ENCODE peak calls at places on chromosomes 7 and 10, in ten cellular contexts. One of them, this sample, is unnamed.

GRCh38 chr10:113477451-113477850 is 75.4 kb upstream of the HABP2 start:
- DNase-seq in thoracic aorta: no peak
- DNase-seq in transverse colon: no peak
- DNase-seq in SK-N-MC: no peak
- DNase-seq in H7: no peak
- DNase-seq in fibroblast of lung: no peak
- DNase-seq in CD8-positive, alpha-beta memory T cell: no peak
- DNase-seq in astrocyte of the cerebellum: no peak
- DNase-seq in mammary epithelial cell: no peak
- DNase-seq in astrocyte of the spinal cord: no peak
- DNase-seq in this sample: no peak

GRCh38 chr7:1705339-1705738 is 35.3 kb downstream of the ELFN1 start:
- DNase-seq in thoracic aorta: no peak
- DNase-seq in transverse colon: no peak
- DNase-seq in SK-N-MC: no peak
- DNase-seq in H7: peak; percentile 68
- DNase-seq in fibroblast of lung: no peak
- DNase-seq in CD8-positive, alpha-beta memory T cell: no peak
- DNase-seq in astrocyte of the cerebellum: no peak
- DNase-seq in mammary epithelial cell: no peak
- DNase-seq in astrocyte of the spinal cord: no peak
- DNase-seq in this sample: no peak

GRCh38 chr10:101218423-101219136 is 10.7 kb downstream of the LBX1 start:
- DNase-seq in thoracic aorta: no peak
- DNase-seq in transverse colon: no peak
- DNase-seq in SK-N-MC: no peak
- DNase-seq in H7: peak; percentile 51
- DNase-seq in fibroblast of lung: no peak
- DNase-seq in CD8-positive, alpha-beta memory T cell: no peak
- DNase-seq in astrocyte of the cerebellum: no peak
- DNase-seq in mammary epithelial cell: no peak
- DNase-seq in astrocyte of the spinal cord: no peak
- DNase-seq in this sample: no peak

GRCh38 chr10:75229961-75230360 is 5.8 kb downstream of the COMTD1 start:
- DNase-seq in thoracic aorta: no peak
- DNase-seq in transverse colon: no peak
- DNase-seq in SK-N-MC: no peak
- DNase-seq in H7: no peak
- DNase-seq in fibroblast of lung: peak; percentile 55
- DNase-seq in CD8-positive, alpha-beta memory T cell: no peak
- DNase-seq in astrocyte of the cerebellum: no peak
- DNase-seq in mammary epithelial cell: no peak
- DNase-seq in astrocyte of the spinal cord: peak; percentile 54
- DNase-seq in this sample: no peak

GRCh38 chr10:132630666-132631347 is 93.2 kb downstream of the INPP5A start:
- DNase-seq in thoracic aorta: peak; percentile 55
- DNase-seq in transverse colon: peak; percentile 49
- DNase-seq in SK-N-MC: no peak
- DNase-seq in H7: no peak
- DNase-seq in fibroblast of lung: no peak
- DNase-seq in CD8-positive, alpha-beta memory T cell: no peak
- DNase-seq in astrocyte of the cerebellum: no peak
- DNase-seq in mammary epithelial cell: no peak
- DNase-seq in astrocyte of the spinal cord: no peak
- DNase-seq in this sample: no peak

GRCh38 chr7:99504281-99504602 is 220 bp upstream of the ZKSCAN5 start:
- DNase-seq in thoracic aorta: peak; percentile 95
- DNase-seq in transverse colon: no peak
- DNase-seq in SK-N-MC: peak; percentile 83
- DNase-seq in H7: peak; percentile 98
- DNase-seq in fibroblast of lung: peak; percentile 96
- DNase-seq in CD8-positive, alpha-beta memory T cell: no peak
- DNase-seq in astrocyte of the cerebellum: peak; percentile 93
- DNase-seq in mammary epithelial cell: no peak
- DNase-seq in astrocyte of the spinal cord: no peak
- DNase-seq in this sample: peak; percentile 98

GRCh38 chr7:25887795-25888559 is 264.0 kb upstream of the NFE2L3 start:
- DNase-seq in thoracic aorta: no peak
- DNase-seq in transverse colon: no peak
- DNase-seq in SK-N-MC: no peak
- DNase-seq in H7: no peak
- DNase-seq in fibroblast of lung: no peak
- DNase-seq in CD8-positive, alpha-beta memory T cell: no peak
- DNase-seq in astrocyte of the cerebellum: no peak
- DNase-seq in mammary epithelial cell: no peak
- DNase-seq in astrocyte of the spinal cord: no peak
- DNase-seq in this sample: no peak

GRCh38 chr10:110919971-110920881 is 822 bp downstream of the SHOC2 start:
- DNase-seq in thoracic aorta: no peak
- DNase-seq in transverse colon: peak; percentile 34
- DNase-seq in SK-N-MC: no peak
- DNase-seq in H7: peak; percentile 61
- DNase-seq in fibroblast of lung: peak; percentile 34
- DNase-seq in CD8-positive, alpha-beta memory T cell: peak; percentile 2
- DNase-seq in astrocyte of the cerebellum: no peak
- DNase-seq in mammary epithelial cell: peak; percentile 61
- DNase-seq in astrocyte of the spinal cord: peak; percentile 42
- DNase-seq in this sample: peak; percentile 52

GRCh38 chr7:152313879-152314604 is 121.8 kb downstream of the KMT2C start:
- DNase-seq in thoracic aorta: no peak
- DNase-seq in transverse colon: no peak
- DNase-seq in SK-N-MC: peak; percentile 97
- DNase-seq in H7: no peak
- DNase-seq in fibroblast of lung: peak; percentile 94
- DNase-seq in CD8-positive, alpha-beta memory T cell: peak; percentile 39
- DNase-seq in astrocyte of the cerebellum: peak; percentile 82
- DNase-seq in mammary epithelial cell: peak; percentile 81
- DNase-seq in astrocyte of the spinal cord: peak; percentile 85
- DNase-seq in this sample: peak; percentile 56

GRCh38 chr10:21626457-21627161 is 92.6 kb downstream of the MLLT10 start:
- DNase-seq in thoracic aorta: no peak
- DNase-seq in transverse colon: no peak
- DNase-seq in SK-N-MC: no peak
- DNase-seq in H7: no peak
- DNase-seq in fibroblast of lung: peak; percentile 68
- DNase-seq in CD8-positive, alpha-beta memory T cell: no peak
- DNase-seq in astrocyte of the cerebellum: peak; percentile 13
- DNase-seq in mammary epithelial cell: peak; percentile 67
- DNase-seq in astrocyte of the spinal cord: peak; percentile 45
- DNase-seq in this sample: no peak

GRCh38 chr7:20220824-20221547 is 3.8 kb upstream of the MACC1 start:
- DNase-seq in thoracic aorta: no peak
- DNase-seq in transverse colon: peak; percentile 24
- DNase-seq in SK-N-MC: no peak
- DNase-seq in H7: no peak
- DNase-seq in fibroblast of lung: peak; percentile 98
- DNase-seq in CD8-positive, alpha-beta memory T cell: no peak
- DNase-seq in astrocyte of the cerebellum: peak; percentile 97
- DNase-seq in mammary epithelial cell: peak; percentile 87
- DNase-seq in astrocyte of the spinal cord: peak; percentile 93
- DNase-seq in this sample: peak; percentile 18

GRCh38 chr10:72186213-72186612 is 29.6 kb upstream of the ANAPC16 start:
- DNase-seq in thoracic aorta: no peak
- DNase-seq in transverse colon: no peak
- DNase-seq in SK-N-MC: no peak
- DNase-seq in H7: no peak
- DNase-seq in fibroblast of lung: peak; percentile 25
- DNase-seq in CD8-positive, alpha-beta memory T cell: no peak
- DNase-seq in astrocyte of the cerebellum: no peak
- DNase-seq in mammary epithelial cell: peak; percentile 41
- DNase-seq in astrocyte of the spinal cord: no peak
- DNase-seq in this sample: no peak

GRCh38 chr10:72184156-72184555 is 31.7 kb upstream of the ANAPC16 start:
- DNase-seq in thoracic aorta: no peak
- DNase-seq in transverse colon: no peak
- DNase-seq in SK-N-MC: no peak
- DNase-seq in H7: no peak
- DNase-seq in fibroblast of lung: no peak
- DNase-seq in CD8-positive, alpha-beta memory T cell: no peak
- DNase-seq in astrocyte of the cerebellum: no peak
- DNase-seq in mammary epithelial cell: no peak
- DNase-seq in astrocyte of the spinal cord: no peak
- DNase-seq in this sample: no peak

DNA sequence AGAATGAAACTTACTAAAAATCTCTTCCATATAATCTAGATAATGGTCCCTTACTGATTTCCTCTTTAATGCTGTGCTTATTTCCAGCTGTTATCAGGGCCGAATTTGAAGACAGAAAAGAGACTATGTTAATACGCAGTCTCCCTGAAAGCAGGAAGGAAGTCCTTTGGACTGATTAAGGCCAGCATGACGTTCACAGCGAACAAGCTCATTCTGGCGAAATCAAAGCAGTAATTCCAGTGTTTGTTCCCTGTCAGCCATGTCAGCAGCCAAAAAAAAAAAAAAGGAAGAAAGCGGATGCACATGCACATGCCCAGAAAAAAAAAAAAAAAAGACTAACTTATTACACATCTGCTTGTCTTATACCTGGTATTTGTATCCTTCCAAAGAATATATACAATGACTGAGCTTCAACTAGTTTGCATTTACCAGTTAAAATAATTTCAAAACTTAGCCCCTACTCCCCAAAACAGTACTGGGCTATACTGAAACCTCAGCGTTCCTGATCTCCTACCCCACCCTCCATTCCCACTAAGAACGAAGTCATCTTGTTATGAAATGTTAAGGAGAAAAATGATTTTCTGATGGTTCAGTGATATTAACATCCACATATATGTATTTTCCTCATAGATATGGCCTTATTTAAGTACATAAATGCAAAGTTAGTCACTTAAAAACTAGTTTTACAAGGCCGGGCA is 29.0 kb upstream of the ANAPC16 start:
- DNase-seq in thoracic aorta: no peak
- DNase-seq in transverse colon: peak; percentile 15
- DNase-seq in SK-N-MC: no peak
- DNase-seq in H7: no peak
- DNase-seq in fibroblast of lung: peak; percentile 7
- DNase-seq in CD8-positive, alpha-beta memory T cell: no peak
- DNase-seq in astrocyte of the cerebellum: no peak
- DNase-seq in mammary epithelial cell: peak; percentile 49
- DNase-seq in astrocyte of the spinal cord: no peak
- DNase-seq in this sample: no peak
- H3K4me3 ChIP-seq in thoracic aorta: peak overlapping the region; percentile 9
- H3K4me3 ChIP-seq in transverse colon: no peak overlapping the region
- H3K4me3 ChIP-seq in SK-N-MC: peak overlapping the region; percentile 26
- H3K4me3 ChIP-seq in H7: no peak overlapping the region
- H3K4me3 ChIP-seq in fibroblast of lung: no peak overlapping the region
- H3K4me3 ChIP-seq in CD8-positive, alpha-beta memory T cell: no peak overlapping the region
- H3K4me3 ChIP-seq in astrocyte of the cerebellum: no peak overlapping the region
- H3K4me3 ChIP-seq in mammary epithelial cell: no peak overlapping the region
- H3K4me3 ChIP-seq in astrocyte of the spinal cord: no peak overlapping the region
- H3K4me3 ChIP-seq in this sample: no peak overlapping the region

GRCh38 chr7:133081119-133081604 is 728 bp downstream of the CHCHD3 start:
- DNase-seq in thoracic aorta: no peak
- DNase-seq in transverse colon: peak; percentile 19
- DNase-seq in SK-N-MC: no peak
- DNase-seq in H7: peak; percentile 25
- DNase-seq in fibroblast of lung: no peak
- DNase-seq in CD8-positive, alpha-beta memory T cell: no peak
- DNase-seq in astrocyte of the cerebellum: no peak
- DNase-seq in mammary epithelial cell: peak; percentile 26
- DNase-seq in astrocyte of the spinal cord: no peak
- DNase-seq in this sample: peak; percentile 17

GRCh38 chr7:133081605-133082389 is at the start of gene CHCHD3:
- DNase-seq in thoracic aorta: peak; percentile 94
- DNase-seq in transverse colon: peak; percentile 98
- DNase-seq in SK-N-MC: peak; percentile 88
- DNase-seq in H7: peak; percentile 91
- DNase-seq in fibroblast of lung: peak; percentile 98
- DNase-seq in CD8-positive, alpha-beta memory T cell: peak; percentile 95
- DNase-seq in astrocyte of the cerebellum: peak; percentile 96
- DNase-seq in mammary epithelial cell: peak; percentile 98
- DNase-seq in astrocyte of the spinal cord: peak; percentile 98
- DNase-seq in this sample: peak; percentile 99

GRCh38 chr7:133079296-133079695 is 2.6 kb downstream of the CHCHD3 start:
- DNase-seq in thoracic aorta: no peak
- DNase-seq in transverse colon: no peak
- DNase-seq in SK-N-MC: no peak
- DNase-seq in H7: peak; percentile 26
- DNase-seq in fibroblast of lung: no peak
- DNase-seq in CD8-positive, alpha-beta memory T cell: no peak
- DNase-seq in astrocyte of the cerebellum: no peak
- DNase-seq in mammary epithelial cell: no peak
- DNase-seq in astrocyte of the spinal cord: no peak
- DNase-seq in this sample: no peak

GRCh38 chr7:133077394-133077793 is 4.5 kb downstream of the CHCHD3 start:
- DNase-seq in thoracic aorta: no peak
- DNase-seq in transverse colon: no peak
- DNase-seq in SK-N-MC: no peak
- DNase-seq in H7: no peak
- DNase-seq in fibroblast of lung: no peak
- DNase-seq in CD8-positive, alpha-beta memory T cell: no peak
- DNase-seq in astrocyte of the cerebellum: no peak
- DNase-seq in mammary epithelial cell: no peak
- DNase-seq in astrocyte of the spinal cord: no peak
- DNase-seq in this sample: no peak

GRCh38 chr7:133082390-133082766 is 488 bp upstream of the CHCHD3 start:
- DNase-seq in thoracic aorta: no peak
- DNase-seq in transverse colon: no peak
- DNase-seq in SK-N-MC: no peak
- DNase-seq in H7: no peak
- DNase-seq in fibroblast of lung: no peak
- DNase-seq in CD8-positive, alpha-beta memory T cell: no peak
- DNase-seq in astrocyte of the cerebellum: no peak
- DNase-seq in mammary epithelial cell: no peak
- DNase-seq in astrocyte of the spinal cord: no peak
- DNase-seq in this sample: no peak
- H3K4me3 ChIP-seq in thoracic aorta: peak overlapping the region; percentile 98
- H3K4me3 ChIP-seq in transverse colon: no peak overlapping the region
- H3K4me3 ChIP-seq in SK-N-MC: peak overlapping the region; percentile 94
- H3K4me3 ChIP-seq in H7: no peak overlapping the region
- H3K4me3 ChIP-seq in fibroblast of lung: peak overlapping the region; percentile 20
- H3K4me3 ChIP-seq in CD8-positive, alpha-beta memory T cell: peak overlapping the region; percentile 1
- H3K4me3 ChIP-seq in astrocyte of the cerebellum: no peak overlapping the region
- H3K4me3 ChIP-seq in mammary epithelial cell: no peak overlapping the region
- H3K4me3 ChIP-seq in astrocyte of the spinal cord: no peak overlapping the region
- H3K4me3 ChIP-seq in this sample: peak overlapping the region; percentile 86

GRCh38 chr10:88994034-88994433 is 3.4 kb downstream of the FAS start:
- DNase-seq in thoracic aorta: no peak
- DNase-seq in transverse colon: no peak
- DNase-seq in SK-N-MC: no peak
- DNase-seq in H7: no peak
- DNase-seq in fibroblast of lung: peak; percentile 72
- DNase-seq in CD8-positive, alpha-beta memory T cell: no peak
- DNase-seq in astrocyte of the cerebellum: no peak
- DNase-seq in mammary epithelial cell: peak; percentile 46
- DNase-seq in astrocyte of the spinal cord: peak; percentile 8
- DNase-seq in this sample: no peak
- H3K4me3 ChIP-seq in thoracic aorta: no peak overlapping the region
- H3K4me3 ChIP-seq in transverse colon: no peak overlapping the region
- H3K4me3 ChIP-seq in SK-N-MC: peak overlapping the region; percentile 42
- H3K4me3 ChIP-seq in H7: no peak overlapping the region
- H3K4me3 ChIP-seq in fibroblast of lung: peak overlapping the region; percentile 94
- H3K4me3 ChIP-seq in CD8-positive, alpha-beta memory T cell: no peak overlapping the region
- H3K4me3 ChIP-seq in astrocyte of the cerebellum: no peak overlapping the region
- H3K4me3 ChIP-seq in mammary epithelial cell: peak overlapping the region; percentile 93
- H3K4me3 ChIP-seq in astrocyte of the spinal cord: no peak overlapping the region
- H3K4me3 ChIP-seq in this sample: no peak overlapping the region

DNA sequence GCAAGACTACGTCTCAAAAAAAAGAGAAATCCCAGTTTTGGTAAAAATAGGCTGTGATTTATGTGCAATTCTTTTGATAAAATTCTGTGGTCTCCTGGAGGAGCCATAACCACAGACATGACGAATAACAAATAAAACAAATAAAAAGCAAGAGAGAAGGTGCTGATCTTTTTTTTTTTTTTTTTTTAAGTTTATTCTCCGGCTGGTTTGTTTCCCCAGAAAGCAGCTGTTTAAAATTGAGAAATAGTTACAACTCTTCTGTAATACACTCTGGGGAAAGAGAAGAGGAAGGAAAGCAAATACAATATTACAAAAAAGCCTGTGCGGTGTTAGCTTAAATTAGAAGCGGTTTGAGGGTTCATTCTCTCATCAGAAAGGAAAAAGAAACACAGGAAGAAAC is 40.8 kb upstream of the WAC start:
- DNase-seq in thoracic aorta: no peak
- DNase-seq in transverse colon: no peak
- DNase-seq in SK-N-MC: no peak
- DNase-seq in H7: no peak
- DNase-seq in fibroblast of lung: peak; percentile 16
- DNase-seq in CD8-positive, alpha-beta memory T cell: no peak
- DNase-seq in astrocyte of the cerebellum: no peak
- DNase-seq in mammary epithelial cell: no peak
- DNase-seq in astrocyte of the spinal cord: no peak
- DNase-seq in this sample: no peak
- H3K4me3 ChIP-seq in thoracic aorta: peak overlapping the region; percentile 14
- H3K4me3 ChIP-seq in transverse colon: no peak overlapping the region
- H3K4me3 ChIP-seq in SK-N-MC: peak overlapping the region; percentile 28
- H3K4me3 ChIP-seq in H7: no peak overlapping the region
- H3K4me3 ChIP-seq in fibroblast of lung: no peak overlapping the region
- H3K4me3 ChIP-seq in CD8-positive, alpha-beta memory T cell: no peak overlapping the region
- H3K4me3 ChIP-seq in astrocyte of the cerebellum: no peak overlapping the region
- H3K4me3 ChIP-seq in mammary epithelial cell: no peak overlapping the region
- H3K4me3 ChIP-seq in astrocyte of the spinal cord: no peak overlapping the region
- H3K4me3 ChIP-seq in this sample: no peak overlapping the region

This sample was measured in SJCRH30.